ENCODE peak calls at places on chromosomes 1 and 21, in eight cellular contexts. One of them, this sample, is unnamed.
A peak's percentile ranks its signal among the peaks of the same experiment; 100 is the strongest.

GRCh38 chr1:192869308-192869940 is 60.6 kb downstream of the RGS2 start:
- DNase-seq in Peyer's patch: no peak
- DNase-seq in gastrocnemius medialis: no peak
- DNase-seq in heart left ventricle: no peak
- DNase-seq in adrenal gland: peak; percentile 63
- DNase-seq in ovary: no peak
- DNase-seq in suprapubic skin: no peak
- DNase-seq in HCT116: no peak
- DNase-seq in this sample: no peak

GRCh38 chr1:45205000-45205909 is 1.1 kb downstream of the ZSWIM5 start:
- DNase-seq in Peyer's patch: peak; percentile 66
- DNase-seq in gastrocnemius medialis: peak; percentile 12
- DNase-seq in heart left ventricle: peak; percentile 43
- DNase-seq in adrenal gland: peak; percentile 64
- DNase-seq in ovary: peak; percentile 57
- DNase-seq in suprapubic skin: no peak
- DNase-seq in HCT116: no peak
- DNase-seq in this sample: no peak

GRCh38 chr1:41847733-41848132 is 71.0 kb downstream of the HIVEP3 start:
- DNase-seq in Peyer's patch: no peak
- DNase-seq in gastrocnemius medialis: no peak
- DNase-seq in heart left ventricle: peak; percentile 23
- DNase-seq in adrenal gland: no peak
- DNase-seq in ovary: no peak
- DNase-seq in suprapubic skin: no peak
- DNase-seq in HCT116: no peak
- DNase-seq in this sample: no peak

GRCh38 chr21:39055167-39055767 is 128.0 kb downstream of the PSMG1 start:
- DNase-seq in Peyer's patch: no peak
- DNase-seq in gastrocnemius medialis: no peak
- DNase-seq in heart left ventricle: no peak
- DNase-seq in adrenal gland: no peak
- DNase-seq in ovary: no peak
- DNase-seq in suprapubic skin: no peak
- DNase-seq in HCT116: no peak
- DNase-seq in this sample: no peak

GRCh38 chr1:1196431-1197187 is 9.8 kb downstream of the TNFRSF18 start:
- DNase-seq in Peyer's patch: peak; percentile 41
- DNase-seq in gastrocnemius medialis: no peak
- DNase-seq in heart left ventricle: no peak
- DNase-seq in adrenal gland: no peak
- DNase-seq in ovary: no peak
- DNase-seq in suprapubic skin: no peak
- DNase-seq in HCT116: no peak
- DNase-seq in this sample: no peak

GRCh38 chr1:57633881-57634280 is 210.0 kb upstream of the DAB1 start:
- DNase-seq in Peyer's patch: no peak
- DNase-seq in gastrocnemius medialis: no peak
- DNase-seq in heart left ventricle: no peak
- DNase-seq in adrenal gland: no peak
- DNase-seq in ovary: no peak
- DNase-seq in suprapubic skin: no peak
- DNase-seq in HCT116: no peak
- DNase-seq in this sample: no peak

GRCh38 chr1:71473331-71473730 is 392.5 kb upstream of the ZRANB2 start:
- DNase-seq in Peyer's patch: no peak
- DNase-seq in gastrocnemius medialis: no peak
- DNase-seq in heart left ventricle: no peak
- DNase-seq in adrenal gland: no peak
- DNase-seq in ovary: no peak
- DNase-seq in suprapubic skin: no peak
- DNase-seq in HCT116: no peak
- DNase-seq in this sample: no peak

GRCh38 chr1:234899041-234899787 is 229.4 kb downstream of the TOMM20 start:
- DNase-seq in Peyer's patch: no peak
- DNase-seq in gastrocnemius medialis: peak; percentile 60
- DNase-seq in heart left ventricle: peak; percentile 59
- DNase-seq in adrenal gland: peak; percentile 86
- DNase-seq in ovary: no peak
- DNase-seq in suprapubic skin: no peak
- DNase-seq in HCT116: no peak
- DNase-seq in this sample: no peak

GRCh38 chr1:179025975-179026812 is 500 bp downstream of the FAM20B start:
- DNase-seq in Peyer's patch: peak; percentile 91
- DNase-seq in gastrocnemius medialis: peak; percentile 71
- DNase-seq in heart left ventricle: peak; percentile 78
- DNase-seq in adrenal gland: peak; percentile 81
- DNase-seq in ovary: peak; percentile 55
- DNase-seq in suprapubic skin: peak; percentile 80
- DNase-seq in HCT116: peak; percentile 39
- DNase-seq in this sample: no peak

GRCh38 chr1:201361652-201362504 is 15.6 kb downstream of the TNNT2 start:
- DNase-seq in Peyer's patch: peak; percentile 59
- DNase-seq in gastrocnemius medialis: peak; percentile 35
- DNase-seq in heart left ventricle: no peak
- DNase-seq in adrenal gland: peak; percentile 42
- DNase-seq in ovary: no peak
- DNase-seq in suprapubic skin: no peak
- DNase-seq in HCT116: peak; percentile 32
- DNase-seq in this sample: no peak

GRCh38 chr1:200184196-200184595 is 156.7 kb downstream of the NR5A2 start:
- DNase-seq in Peyer's patch: peak; percentile 80
- DNase-seq in gastrocnemius medialis: peak; percentile 97
- DNase-seq in heart left ventricle: peak; percentile 75
- DNase-seq in adrenal gland: peak; percentile 91
- DNase-seq in ovary: peak; percentile 37
- DNase-seq in suprapubic skin: no peak
- DNase-seq in HCT116: peak; percentile 42
- DNase-seq in this sample: peak; percentile 41

GRCh38 chr1:111987502-111987901 is 2.0 kb downstream of the KCND3 start:
- DNase-seq in Peyer's patch: no peak
- DNase-seq in gastrocnemius medialis: no peak
- DNase-seq in heart left ventricle: peak; percentile 70
- DNase-seq in adrenal gland: peak; percentile 34
- DNase-seq in ovary: no peak
- DNase-seq in suprapubic skin: no peak
- DNase-seq in HCT116: no peak
- DNase-seq in this sample: no peak

GRCh38 chr1:165116732-165117131 is 239.8 kb downstream of the LMX1A start:
- DNase-seq in Peyer's patch: no peak
- DNase-seq in gastrocnemius medialis: no peak
- DNase-seq in heart left ventricle: no peak
- DNase-seq in adrenal gland: peak; percentile 24
- DNase-seq in ovary: no peak
- DNase-seq in suprapubic skin: no peak
- DNase-seq in HCT116: peak; percentile 48
- DNase-seq in this sample: no peak

GRCh38 chr21:38486221-38486620 is 12.1 kb downstream of the ERG start:
- DNase-seq in Peyer's patch: no peak
- DNase-seq in gastrocnemius medialis: no peak
- DNase-seq in heart left ventricle: no peak
- DNase-seq in adrenal gland: no peak
- DNase-seq in ovary: no peak
- DNase-seq in suprapubic skin: no peak
- DNase-seq in HCT116: no peak
- DNase-seq in this sample: no peak

GRCh38 chr1:30790850-30791778 is 33.5 kb upstream of the LAPTM5 start:
- DNase-seq in Peyer's patch: peak; percentile 65
- DNase-seq in gastrocnemius medialis: no peak
- DNase-seq in heart left ventricle: no peak
- DNase-seq in adrenal gland: no peak
- DNase-seq in ovary: no peak
- DNase-seq in suprapubic skin: no peak
- DNase-seq in HCT116: no peak
- DNase-seq in this sample: no peak

GRCh38 chr1:207060596-207060995 is 7.5 kb downstream of the PFKFB2 start:
- DNase-seq in Peyer's patch: no peak
- DNase-seq in gastrocnemius medialis: no peak
- DNase-seq in heart left ventricle: no peak
- DNase-seq in adrenal gland: no peak
- DNase-seq in ovary: no peak
- DNase-seq in suprapubic skin: no peak
- DNase-seq in HCT116: no peak
- DNase-seq in this sample: no peak

DNA sequence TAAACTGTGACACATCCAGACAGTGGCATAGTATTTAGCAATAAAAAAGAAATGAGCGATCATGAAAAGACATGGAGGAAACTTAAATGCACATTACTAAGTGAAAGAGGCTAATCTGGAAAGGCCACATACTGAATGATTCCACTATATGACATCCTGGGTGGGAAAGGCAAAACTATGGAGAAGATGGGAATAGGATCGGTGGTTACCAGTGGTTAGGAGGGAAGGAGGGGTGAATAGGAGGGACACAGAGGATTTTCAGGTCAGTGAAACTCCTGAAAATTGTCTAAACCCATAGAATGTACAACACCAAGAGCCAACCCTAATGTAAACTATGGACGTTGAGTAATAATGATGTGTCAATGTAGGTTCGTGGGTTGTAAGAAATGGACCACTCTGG is 13.8 kb downstream of the AGT start:
- DNase-seq in Peyer's patch: no peak
- DNase-seq in gastrocnemius medialis: no peak
- DNase-seq in heart left ventricle: no peak
- DNase-seq in adrenal gland: no peak
- DNase-seq in ovary: no peak
- DNase-seq in suprapubic skin: no peak
- DNase-seq in HCT116: no peak
- DNase-seq in this sample: no peak
- TF ChIP-seq POLR2A in Peyer's patch: no peak
- TF ChIP-seq POLR2A in gastrocnemius medialis: no peak
- TF ChIP-seq POLR2A in heart left ventricle: no peak
- TF ChIP-seq POLR2A in adrenal gland: no peak
- TF ChIP-seq POLR2A in ovary: no peak
- TF ChIP-seq POLR2A in suprapubic skin: no peak
- TF ChIP-seq POLR2A in HCT116: no peak
- TF ChIP-seq POLR2A in this sample: no peak

DNA sequence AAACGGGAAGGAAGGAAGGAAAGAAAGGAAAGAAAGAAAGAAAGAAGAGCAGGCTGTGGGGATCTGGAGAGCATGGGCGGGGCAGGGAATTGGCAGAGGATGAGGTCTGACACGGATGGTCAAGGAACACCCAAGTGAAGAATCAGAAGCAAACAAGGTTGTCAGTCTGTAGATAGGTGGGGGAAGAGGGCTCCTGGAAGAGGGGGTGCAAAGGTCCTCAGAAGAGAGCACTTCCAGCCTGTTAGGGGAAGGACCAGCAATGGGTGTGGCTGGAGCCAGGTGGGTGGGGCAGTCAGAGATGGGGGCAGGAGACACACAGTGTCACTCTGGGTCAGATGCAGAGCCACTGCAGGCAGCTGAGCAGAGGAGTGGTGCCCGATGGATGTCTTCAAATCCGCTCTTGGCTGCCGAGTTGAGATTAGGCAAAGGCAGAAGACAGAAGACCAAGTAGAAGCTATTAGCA is 11.0 kb upstream of the PLA2G2C start:
- DNase-seq in Peyer's patch: no peak
- DNase-seq in gastrocnemius medialis: no peak
- DNase-seq in heart left ventricle: no peak
- DNase-seq in adrenal gland: no peak
- DNase-seq in ovary: no peak
- DNase-seq in suprapubic skin: no peak
- DNase-seq in HCT116: no peak
- DNase-seq in this sample: no peak
- H3K27me3 ChIP-seq in Peyer's patch: no peaks in the 10 kb centered on the region
- H3K27me3 ChIP-seq in gastrocnemius medialis: peaks cover 3% of the 10 kb centered on the region
- H3K27me3 ChIP-seq in heart left ventricle: no peaks in the 10 kb centered on the region
- H3K27me3 ChIP-seq in adrenal gland: no peaks in the 10 kb centered on the region
- H3K27me3 ChIP-seq in ovary: no peaks in the 10 kb centered on the region
- H3K27me3 ChIP-seq in suprapubic skin: peaks cover 4% of the 10 kb centered on the region
- H3K27me3 ChIP-seq in HCT116: peaks cover 12% of the 10 kb centered on the region
- H3K27me3 ChIP-seq in this sample: no peaks in the 10 kb centered on the region

GRCh38 chr1:109107785-109108184 is 6.1 kb upstream of the ELAPOR1 start:
- DNase-seq in Peyer's patch: no peak
- DNase-seq in gastrocnemius medialis: no peak
- DNase-seq in heart left ventricle: no peak
- DNase-seq in adrenal gland: no peak
- DNase-seq in ovary: no peak
- DNase-seq in suprapubic skin: no peak
- DNase-seq in HCT116: no peak
- DNase-seq in this sample: no peak

GRCh38 chr1:109105881-109106280 is 8.0 kb upstream of the ELAPOR1 start:
- DNase-seq in Peyer's patch: no peak
- DNase-seq in gastrocnemius medialis: no peak
- DNase-seq in heart left ventricle: no peak
- DNase-seq in adrenal gland: no peak
- DNase-seq in ovary: no peak
- DNase-seq in suprapubic skin: no peak
- DNase-seq in HCT116: no peak
- DNase-seq in this sample: no peak

GRCh38 chr1:109109906-109110305 is 4.0 kb upstream of the ELAPOR1 start:
- DNase-seq in Peyer's patch: no peak
- DNase-seq in gastrocnemius medialis: no peak
- DNase-seq in heart left ventricle: no peak
- DNase-seq in adrenal gland: no peak
- DNase-seq in ovary: no peak
- DNase-seq in suprapubic skin: no peak
- DNase-seq in HCT116: no peak
- DNase-seq in this sample: no peak

GRCh38 chr1:109099871-109100757 is 9.6 kb downstream of the TMEM167B start:
- DNase-seq in Peyer's patch: peak; percentile 98
- DNase-seq in gastrocnemius medialis: peak; percentile 97
- DNase-seq in heart left ventricle: peak; percentile 97
- DNase-seq in adrenal gland: peak; percentile 97
- DNase-seq in ovary: peak; percentile 98
- DNase-seq in suprapubic skin: peak; percentile 99
- DNase-seq in HCT116: peak; percentile 97
- DNase-seq in this sample: peak; percentile 92

GRCh38 chr1:109104364-109105151 is 9.4 kb upstream of the ELAPOR1 start:
- DNase-seq in Peyer's patch: no peak
- DNase-seq in gastrocnemius medialis: no peak
- DNase-seq in heart left ventricle: no peak
- DNase-seq in adrenal gland: no peak
- DNase-seq in ovary: no peak
- DNase-seq in suprapubic skin: no peak
- DNase-seq in HCT116: no peak
- DNase-seq in this sample: no peak
- TF ChIP-seq CTCF in Peyer's patch: no peak
- TF ChIP-seq CTCF in gastrocnemius medialis: no peak
- TF ChIP-seq CTCF in heart left ventricle: no peak
- TF ChIP-seq CTCF in adrenal gland: no peak
- TF ChIP-seq CTCF in ovary: no peak
- TF ChIP-seq CTCF in suprapubic skin: no peak
- TF ChIP-seq CTCF in HCT116: no peak
- TF ChIP-seq CTCF in this sample: no peak

DNA sequence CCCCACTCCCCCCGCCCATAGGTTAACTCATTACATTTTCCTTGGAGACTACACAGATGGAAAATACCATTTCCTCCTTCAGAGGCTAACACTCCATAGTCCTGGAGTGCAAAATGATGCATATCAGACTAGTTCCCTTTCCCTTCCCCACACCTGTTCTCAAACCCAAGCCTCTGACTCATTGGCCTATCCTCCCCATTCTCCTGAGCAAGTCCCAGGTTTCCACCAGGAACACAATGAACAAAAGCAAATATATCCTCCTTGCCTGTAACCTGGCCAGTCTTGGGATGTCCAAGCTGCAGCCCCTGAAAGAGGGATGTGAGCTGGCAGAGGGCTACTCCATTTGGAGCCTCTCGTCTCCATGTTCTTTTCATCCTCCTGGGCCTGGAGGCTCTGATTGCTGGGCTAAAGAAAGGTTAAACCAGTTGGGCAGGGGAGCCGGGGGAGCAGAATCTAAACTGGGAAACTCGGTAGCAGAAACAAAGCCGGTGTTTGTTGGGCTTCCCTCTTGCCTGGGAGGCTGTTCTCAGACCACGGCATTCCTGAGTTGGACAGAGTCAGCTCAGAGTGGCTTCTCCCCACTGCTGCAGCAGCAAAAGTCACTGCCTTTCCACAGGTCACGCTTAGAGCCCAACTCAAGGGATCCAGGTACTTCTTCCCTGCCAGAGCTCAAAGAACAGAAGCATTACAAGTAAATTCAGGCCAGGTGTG is 13.9 kb downstream of the SSR2 start:
- DNase-seq in Peyer's patch: no peak
- DNase-seq in gastrocnemius medialis: no peak
- DNase-seq in heart left ventricle: no peak
- DNase-seq in adrenal gland: no peak
- DNase-seq in ovary: no peak
- DNase-seq in suprapubic skin: no peak
- DNase-seq in HCT116: no peak
- DNase-seq in this sample: no peak
- TF ChIP-seq POLR2A in Peyer's patch: no peak
- TF ChIP-seq POLR2A in gastrocnemius medialis: no peak
- TF ChIP-seq POLR2A in heart left ventricle: no peak
- TF ChIP-seq POLR2A in adrenal gland: no peak
- TF ChIP-seq POLR2A in ovary: no peak
- TF ChIP-seq POLR2A in suprapubic skin: no peak
- TF ChIP-seq POLR2A in HCT116: no peak
- TF ChIP-seq POLR2A in this sample: no peak